ENCODE peak calls at places on chromosomes 4 and X, in seven cellular contexts. U is stomach, D is BE2C, E is heart right ventricle, V is sigmoid colon, S is left lung, W is cardiac muscle cell. A is an unnamed sample.

GRCh38 chrX:24395775-24396174 is 35.3 kb downstream of the SUPT20HL1 start:
- DNase-seq in U (peak; percentile 31), D (peak; percentile 30), E (no peak), V (no peak), S (no peak), W (peak; percentile 82), A (no peak)

GRCh38 chr4:126047114-126047513 is 732.4 kb downstream of the FAT4 start:
- DNase-seq in U (no peak), D (no peak), E (no peak), V (no peak), S (no peak), W (no peak), A (no peak)

GRCh38 chrX:41946230-41946629 is 22.9 kb upstream of the CASK start:
- DNase-seq in U (no peak), D (no peak), E (no peak), V (no peak), S (no peak), W (no peak), A (no peak)

GRCh38 chrX:136214551-136214950 is 36.6 kb downstream of the MAP7D3 start:
- DNase-seq in U (no peak), D (no peak), E (no peak), V (no peak), S (no peak), W (peak; percentile 88), A (no peak)

GRCh38 chrX:147476008-147476407 is 435.7 kb upstream of the FMR1 start:
- DNase-seq in U (no peak), D (no peak), E (no peak), V (no peak), S (no peak), W (no peak), A (no peak)

GRCh38 chr4:176335421-176335820 is 15.7 kb downstream of the SPCS3 start:
- DNase-seq in U (no peak), D (no peak), E (no peak), V (no peak), S (no peak), W (peak; percentile 50), A (no peak)

GRCh38 chr4:81807927-81808672 is 336.4 kb upstream of the RASGEF1B start:
- DNase-seq in U (peak; percentile 55), D (peak; percentile 26), E (no peak), V (no peak), S (peak; percentile 37), W (peak; percentile 83), A (no peak)

GRCh38 chr4:145034727-145035211 is 63.2 kb downstream of the ANAPC10 start:
- DNase-seq in U (no peak), D (no peak), E (no peak), V (no peak), S (no peak), W (peak; percentile 63), A (no peak)

GRCh38 chr4:14084598-14084997 is 457.1 kb upstream of the BOD1L1 start:
- DNase-seq in U (no peak), D (no peak), E (no peak), V (no peak), S (no peak), W (no peak), A (no peak)

GRCh38 chr4:165627128-165627527 is 245.9 kb upstream of the TLL1 start:
- DNase-seq in U (no peak), D (no peak), E (no peak), V (no peak), S (no peak), W (peak; percentile 38), A (no peak)

GRCh38 chr4:70138751-70139150 is 15.3 kb upstream of the PRR27 start:
- DNase-seq in U (no peak), D (no peak), E (no peak), V (no peak), S (no peak), W (no peak), A (no peak)

GRCh38 chr4:121881213-121881612 is 10.9 kb upstream of the BBS7 start:
- DNase-seq in U (no peak), D (no peak), E (no peak), V (no peak), S (no peak), W (no peak), A (no peak)

GRCh38 chrX:44344194-44344593 is 722 bp upstream of the EFHC2 start:
- DNase-seq in U (peak; percentile 52), D (no peak), E (peak; percentile 14), V (no peak), S (peak; percentile 41), W (no peak), A (peak; percentile 40)

GRCh38 chr4:175469519-175469918 is 342.5 kb downstream of the GPM6A start:
- DNase-seq in U (no peak), D (no peak), E (no peak), V (no peak), S (no peak), W (no peak), A (no peak)

GRCh38 chr4:155468282-155468681 is 91.5 kb upstream of the MAP9 start:
- DNase-seq in U (no peak), D (no peak), E (no peak), V (no peak), S (no peak), W (no peak), A (no peak)

GRCh38 chr4:145436114-145436513 is 45.5 kb upstream of the SMAD1 start:
- DNase-seq in U (no peak), D (no peak), E (no peak), V (no peak), S (no peak), W (no peak), A (no peak)

GRCh38 chr4:116005037-116005805 is 891.8 kb upstream of the NDST4 start:
- DNase-seq in U (no peak), D (no peak), E (no peak), V (no peak), S (no peak), W (no peak), A (no peak)

GRCh38 chr4:163651761-163652160 is 157.3 kb downstream of the TMA16 start:
- DNase-seq in U (no peak), D (no peak), E (no peak), V (no peak), S (no peak), W (no peak), A (no peak)

GRCh38 chr4:169070895-169071218 is 60.8 kb upstream of the CBR4 start:
- DNase-seq in U (peak; percentile 72), D (no peak), E (no peak), V (no peak), S (peak; percentile 48), W (peak; percentile 33), A (no peak)

GRCh38 chr4:163587867-163588266 is 93.4 kb downstream of the TMA16 start:
- DNase-seq in U (no peak), D (peak; percentile 33), E (no peak), V (no peak), S (no peak), W (no peak), A (no peak)

GRCh38 chr4:121353213-121353612 is 27.6 kb downstream of the QRFPR start:
- DNase-seq in U (no peak), D (no peak), E (no peak), V (no peak), S (no peak), W (peak; percentile 19), A (no peak)

GRCh38 chr4:169272265-169272886 is 1.6 kb upstream of the SH3RF1 start:
- DNase-seq in U (no peak), D (no peak), E (no peak), V (no peak), S (no peak), W (peak; percentile 50), A (no peak)

GRCh38 chr4:124304936-124305335 is 407.6 kb downstream of the ANKRD50 start:
- DNase-seq in U (no peak), D (no peak), E (no peak), V (no peak), S (no peak), W (peak; percentile 9), A (no peak)

GRCh38 chr4:23728971-23729370 is 160.9 kb downstream of the PPARGC1A start:
- DNase-seq in U (no peak), D (no peak), E (no peak), V (no peak), S (no peak), W (peak; percentile 14), A (no peak)

GRCh38 chr4:159103406-159104131 is 690 bp downstream of the RAPGEF2 start:
- DNase-seq in U (peak; percentile 47), D (peak; percentile 60), E (peak; percentile 67), V (peak; percentile 75), S (peak; percentile 60), W (peak; percentile 49), A (peak; percentile 37)

DNA sequence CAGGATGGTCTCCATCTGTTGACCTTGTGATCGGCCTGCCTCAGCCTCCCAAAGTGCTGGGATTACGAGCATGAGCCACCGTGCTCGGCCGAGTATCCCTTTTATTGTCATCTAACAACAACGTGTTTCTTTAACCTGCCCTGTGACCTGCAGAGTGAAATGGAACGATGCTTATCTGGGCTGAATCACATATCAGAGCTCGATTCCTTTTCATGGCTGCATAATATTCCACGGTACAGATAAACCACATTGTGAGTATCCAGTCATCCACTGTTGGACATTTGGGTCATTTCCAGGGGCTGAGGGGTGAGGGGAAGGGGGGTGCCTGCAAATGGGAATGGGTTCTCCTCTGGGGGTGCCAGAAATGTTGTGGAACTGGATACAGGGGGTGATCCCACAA is 260.0 kb downstream of the ASMT start:
- DNase-seq in U (no peak), D (no peak), E (no peak), V (no peak), S (no peak), W (no peak), A (no peak)
- H3K9me3 ChIP-seq in U (no peaks in the 10 kb centered on the region), D (no peaks in the 10 kb centered on the region), E (peaks cover 26% of the 10 kb centered on the region), V (no peaks in the 10 kb centered on the region), S (no peaks in the 10 kb centered on the region), W (no peaks in the 10 kb centered on the region), A (no peaks in the 10 kb centered on the region)

GRCh38 chrX:119402588-119402987 is 3.5 kb downstream of the SLC25A43 start:
- DNase-seq in U (no peak), D (no peak), E (no peak), V (no peak), S (no peak), W (no peak), A (no peak)
- H3K9me3 ChIP-seq in U (no peaks in the 10 kb centered on the region), D (no peaks in the 10 kb centered on the region), E (no peaks in the 10 kb centered on the region), V (no peaks in the 10 kb centered on the region), S (no peaks in the 10 kb centered on the region), W (no peaks in the 10 kb centered on the region), A (no peaks in the 10 kb centered on the region)

GRCh38 chr4:32985256-32985655 is 2265.1 kb downstream of the PCDH7 start:
- DNase-seq in U (no peak), D (no peak), E (no peak), V (no peak), S (no peak), W (peak; percentile 36), A (no peak)
- H3K9me3 ChIP-seq in U (no peaks in the 10 kb centered on the region), D (no peaks in the 10 kb centered on the region), E (peaks cover 7% of the 10 kb centered on the region), V (no peaks in the 10 kb centered on the region), S (no peaks in the 10 kb centered on the region), W (no peaks in the 10 kb centered on the region), A (no peaks in the 10 kb centered on the region)

GRCh38 chr4:256492-256891 is 48.8 kb downstream of the ZNF732 start:
- DNase-seq in U (no peak), D (no peak), E (no peak), V (no peak), S (no peak), W (no peak), A (no peak)
- H3K9me3 ChIP-seq in U (peaks cover 84% of the 10 kb centered on the region), D (peaks cover 3% of the 10 kb centered on the region), E (peaks cover 100% of the 10 kb centered on the region), V (peaks cover 10% of the 10 kb centered on the region), S (peaks cover 8% of the 10 kb centered on the region), W (peaks cover 20% of the 10 kb centered on the region), A (peaks cover 22% of the 10 kb centered on the region)

GRCh38 chr4:95929448-95930064 is 89.7 kb downstream of the PDHA2 start:
- DNase-seq in U (no peak), D (no peak), E (no peak), V (no peak), S (no peak), W (peak; percentile 0), A (no peak)
- H3K9me3 ChIP-seq in U (peaks cover 10% of the 10 kb centered on the region), D (peaks cover 4% of the 10 kb centered on the region), E (peaks cover 52% of the 10 kb centered on the region), V (no peaks in the 10 kb centered on the region), S (no peaks in the 10 kb centered on the region), W (no peaks in the 10 kb centered on the region), A (no peaks in the 10 kb centered on the region)

A was measured in T-helper 17 cell.